ENCODE peak calls at places on chromosomes 2 and 18, in nine cellular contexts. S, C, D, Y, M, Z, J, B and U are unnamed samples.
A peak's percentile ranks its signal among the peaks of the same experiment; 100 is the strongest.

GRCh38 chr2:223647258-223647952 is 45.2 kb upstream of the SCG2 start:
- DNase-seq in D (no peak), B (no peak), C (no peak), J (no peak), Z (no peak), S (no peak), Y (no peak), M (no peak), U (peak; percentile 12)

GRCh38 chr2:216410550-216410949 is 1.7 kb upstream of the SMARCAL1 start:
- DNase-seq in J (no peak), Z (no peak), S (no peak), M (no peak), Y (no peak), C (no peak), D (no peak), B (no peak), U (no peak)

GRCh38 chr18:33210575-33211189 is 229.8 kb downstream of the CCDC178 start:
- DNase-seq in Y (no peak), D (no peak), S (no peak), M (peak; percentile 52), C (peak; percentile 29), J (no peak), B (peak; percentile 11), Z (peak; percentile 52), U (peak; percentile 39)

GRCh38 chr2:239283961-239284801 is 116.6 kb downstream of the HDAC4 start:
- DNase-seq in Z (no peak), C (no peak), S (no peak), Y (no peak), D (no peak), B (no peak), J (peak; percentile 41), M (peak; percentile 72), U (no peak)

GRCh38 chr2:26424211-26424610 is 22.5 kb downstream of the DRC1 start:
- DNase-seq in D (no peak), J (no peak), Y (no peak), C (no peak), B (no peak), Z (no peak), S (no peak), M (no peak), U (no peak)

GRCh38 chr2:203682688-203683130 is 23.7 kb upstream of the CD28 start:
- DNase-seq in B (peak; percentile 86), J (no peak), Z (peak; percentile 65), Y (no peak), C (peak; percentile 77), M (no peak), S (peak; percentile 64), D (no peak), U (peak; percentile 72)

GRCh38 chr2:106599540-106599939 is 112.4 kb downstream of the CD8B2 start:
- DNase-seq in S (no peak), Y (no peak), Z (no peak), J (no peak), B (no peak), M (no peak), C (no peak), D (no peak), U (no peak)

GRCh38 chr2:231318436-231318835 is 77.1 kb upstream of the B3GNT7 start:
- DNase-seq in J (no peak), C (no peak), Z (no peak), Y (no peak), B (no peak), M (no peak), S (peak; percentile 50), D (no peak), U (no peak)

GRCh38 chr2:94986392-94986963 is 39.0 kb upstream of the MAL start:
- DNase-seq in B (peak; percentile 41), D (peak; percentile 25), Y (peak; percentile 47), C (peak; percentile 56), J (peak; percentile 75), M (peak; percentile 87), Z (peak; percentile 64), S (no peak), U (peak; percentile 74)

GRCh38 chr2:191866195-191866594 is 19.3 kb upstream of the CAVIN2 start:
- DNase-seq in M (peak; percentile 57), J (no peak), B (no peak), Z (no peak), D (no peak), C (no peak), Y (no peak), S (no peak), U (no peak)

DNA sequence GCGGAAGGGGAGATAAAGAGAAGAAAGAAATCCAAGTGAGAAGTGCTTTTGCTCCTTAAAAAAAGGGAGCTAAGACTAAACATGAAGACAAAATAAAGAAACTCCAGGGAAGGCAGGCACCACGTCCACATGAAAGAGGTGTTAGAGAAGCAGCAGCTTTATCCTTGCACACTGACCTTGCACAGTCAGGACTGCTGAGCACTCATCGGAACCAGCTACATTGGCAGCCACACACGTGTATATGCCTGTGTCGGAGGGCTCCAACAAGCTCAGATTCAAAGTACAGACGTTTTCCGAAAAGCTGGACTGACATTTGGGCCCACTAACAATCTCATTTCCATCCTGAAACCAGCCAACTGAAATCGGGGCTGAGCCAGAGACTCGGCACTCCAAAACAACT is 88.2 kb downstream of the TTN start:
- DNase-seq in S (no peak), C (no peak), B (no peak), M (no peak), Y (no peak), J (no peak), Z (no peak), D (no peak), U (no peak)
- TF ChIP-seq CTCF in S (no peak), C (no peak), B (no peak), M (no peak), Y (no peak), J (no peak), Z (no peak), D (no peak), U (no peak)

DNA sequence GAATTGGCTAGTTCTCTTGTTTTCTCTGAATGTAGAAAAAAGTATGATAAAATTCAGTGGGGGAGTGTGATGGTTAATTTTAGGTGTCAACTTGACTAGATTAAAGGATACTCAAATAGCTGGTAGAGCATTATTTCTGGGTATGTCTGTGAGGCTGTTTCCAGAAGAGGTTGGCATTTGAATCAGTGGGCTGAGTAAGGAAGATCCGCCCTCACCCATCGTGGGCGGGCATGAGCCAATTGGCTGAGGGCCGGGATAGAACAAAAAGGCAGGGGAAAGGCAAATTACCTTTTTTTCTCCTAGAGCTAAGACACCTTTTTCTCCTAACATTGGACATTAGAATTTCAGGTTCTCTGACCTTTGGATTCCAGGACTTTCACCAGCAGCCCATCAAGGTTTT is 667.6 kb upstream of the SLC8A1 start:
- DNase-seq in Z (no peak), Y (no peak), S (no peak), C (no peak), B (no peak), M (no peak), D (no peak), J (no peak), U (no peak)
- TF ChIP-seq CTCF in Z (no peak), Y (no peak), S (no peak), C (no peak), B (no peak), M (no peak), D (no peak), J (no peak), U (no peak)

GRCh38 chr2:46847185-46847710 is 68.4 kb downstream of the MCFD2 start:
- DNase-seq in J (no peak), S (peak; percentile 94), Y (no peak), C (peak; percentile 95), D (peak; percentile 96), M (no peak), Z (peak; percentile 94), B (peak; percentile 85), U (peak; percentile 100)
- TF ChIP-seq CTCF in J (no peak), S (no peak), Y (no peak), C (no peak), D (no peak), M (no peak), Z (no peak), B (no peak), U (no peak)

GRCh38 chr2:65431417-65432226 is 777 bp downstream of the SPRED2 start:
- DNase-seq in B (peak; percentile 30), D (peak; percentile 55), M (peak; percentile 82), Y (peak; percentile 28), Z (peak; percentile 41), J (peak; percentile 48), S (peak; percentile 64), C (peak; percentile 42), U (peak; percentile 39)

GRCh38 chr2:65434592-65435241 is 2.3 kb upstream of the SPRED2 start:
- DNase-seq in D (no peak), C (no peak), B (no peak), S (no peak), Z (no peak), Y (no peak), M (peak; percentile 67), J (no peak), U (no peak)

GRCh38 chr2:65429799-65430514 is 2.4 kb downstream of the SPRED2 start:
- DNase-seq in S (peak; percentile 47), J (no peak), M (peak; percentile 55), D (no peak), Y (no peak), C (no peak), Z (no peak), B (peak; percentile 45), U (peak; percentile 33)

GRCh38 chr2:65430515-65431416 is 1.6 kb downstream of the SPRED2 start:
- DNase-seq in J (peak; percentile 43), B (peak; percentile 58), M (peak; percentile 80), D (peak; percentile 63), Y (peak; percentile 44), Z (peak; percentile 50), S (peak; percentile 60), C (peak; percentile 53), U (peak; percentile 39)

GRCh38 chr2:65432227-65433190 is at the start of gene SPRED2:
- DNase-seq in C (peak; percentile 97), S (peak; percentile 96), Y (peak; percentile 76), D (peak; percentile 93), Z (peak; percentile 98), B (peak; percentile 97), J (peak; percentile 91), M (peak; percentile 96), U (peak; percentile 97)
- TF ChIP-seq CTCF in C (no peak), S (no peak), Y (no peak), D (no peak), Z (no peak), B (no peak), J (no peak), M (peak; percentile 35), U (peak; percentile 12)

DNA sequence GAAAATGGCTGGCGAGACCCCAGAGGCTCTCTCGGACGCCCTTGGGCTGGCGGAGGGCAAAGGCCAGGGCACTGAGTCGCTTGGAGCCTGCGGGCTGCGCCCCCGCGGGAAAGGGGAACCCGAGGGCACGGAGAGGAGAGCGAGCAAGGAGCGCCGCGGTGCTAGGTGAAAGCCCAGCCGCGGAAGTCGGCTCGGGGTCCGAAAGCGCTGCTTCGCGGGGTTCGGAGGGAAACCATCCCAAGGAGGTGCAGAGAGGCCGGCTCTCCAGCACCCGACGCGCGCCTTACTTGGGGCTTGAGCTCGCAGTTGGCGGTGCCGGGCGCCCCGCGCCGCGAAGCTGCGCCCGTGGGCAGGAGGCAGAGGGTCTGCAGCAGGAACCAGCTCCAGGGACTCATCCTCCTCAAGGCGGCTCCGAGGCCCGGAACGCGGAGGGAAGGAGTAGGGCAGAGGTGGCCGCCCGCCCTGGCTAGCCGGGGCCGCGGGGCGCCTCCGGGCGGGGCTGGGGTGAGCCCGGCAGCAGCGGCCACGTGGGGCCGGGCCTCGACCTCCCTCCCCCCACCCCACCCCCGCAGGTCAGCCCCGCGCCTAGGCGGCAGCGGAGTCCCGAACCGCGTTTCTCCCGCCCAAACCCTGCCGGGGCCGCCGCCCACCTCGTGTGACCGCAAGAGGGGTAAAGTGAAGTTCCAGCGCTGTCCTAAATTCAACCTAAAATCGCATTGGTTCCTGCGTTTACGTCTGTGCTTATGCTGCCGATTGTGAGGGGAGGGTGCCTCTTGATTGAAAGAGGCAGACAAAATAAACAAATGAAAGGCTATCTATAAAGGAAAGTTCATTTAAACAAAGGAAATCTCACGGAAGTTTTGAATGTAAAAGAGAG is at the start of gene TRABD2A:
- DNase-seq in M (peak; percentile 82), C (no peak), B (peak; percentile 21), J (peak; percentile 67), Y (no peak), S (peak; percentile 35), Z (no peak), D (no peak), U (no peak)
- TF ChIP-seq CTCF in M (peak; percentile 14), C (no peak), B (no peak), J (no peak), Y (no peak), S (no peak), Z (no peak), D (no peak), U (no peak)